ENCODE peak calls at places on chromosome 17, in nine cellular contexts. V is aorta; E is Caco-2; T is H1; N is Panc1; W is CD8-positive, alpha-beta T cell; Z is right cardiac atrium; M is RWPE2; P is PC-9. F is an unnamed sample.

GRCh38 chr17:60354223-60354622 is 37.7 kb downstream of the USP32 start:
- DNase-seq in N (no peak), E (no peak), Z (no peak), M (no peak), P (no peak), V (no peak), W (no peak), T (no peak), F (no peak)

GRCh38 chr17:75109407-75110236 is at the start of gene ARMC7:
- DNase-seq in P (peak; percentile 92), V (peak; percentile 94), N (no peak), E (peak; percentile 92), Z (peak; percentile 98), M (peak; percentile 87), W (peak; percentile 92), T (peak; percentile 97), F (peak; percentile 73)

GRCh38 chr17:48570325-48571023 is 7.7 kb downstream of the HOXB4 start:
- DNase-seq in V (no peak), N (no peak), P (no peak), E (no peak), Z (peak; percentile 62), M (no peak), W (no peak), T (no peak), F (no peak)

GRCh38 chr17:6244253-6244652 is 174.1 kb downstream of the WSCD1 start:
- DNase-seq in Z (no peak), T (no peak), V (no peak), M (no peak), N (no peak), P (no peak), W (no peak), E (no peak), F (no peak)

GRCh38 chr17:77146882-77147281 is 6.1 kb downstream of the SEC14L1 start:
- DNase-seq in Z (peak; percentile 73), E (no peak), V (no peak), W (no peak), T (no peak), N (no peak), M (no peak), P (no peak), F (no peak)

GRCh38 chr17:72719582-72720493 is 372.6 kb downstream of the SLC39A11 start:
- DNase-seq in V (peak; percentile 53), T (no peak), P (no peak), N (no peak), Z (no peak), M (no peak), W (peak; percentile 51), E (no peak), F (peak; percentile 84)

GRCh38 chr17:56596741-56597494 is 3.4 kb downstream of the NOG start:
- DNase-seq in T (peak; percentile 70), N (no peak), Z (no peak), W (no peak), V (no peak), E (no peak), P (no peak), M (no peak), F (no peak)

GRCh38 chr17:44385287-44386181 is 3.9 kb downstream of the ITGA2B start:
- DNase-seq in N (no peak), V (peak; percentile 84), W (peak; percentile 79), Z (peak; percentile 96), T (peak; percentile 95), E (peak; percentile 94), P (peak; percentile 86), M (no peak), F (peak; percentile 58)

GRCh38 chr17:32943206-32943605 is 15.3 kb downstream of the TMEM98 start:
- DNase-seq in T (no peak), W (no peak), N (no peak), M (no peak), Z (no peak), P (no peak), E (no peak), V (no peak), F (no peak)

GRCh38 chr17:80807882-80808281 is 183.8 kb upstream of the CHMP6 start:
- DNase-seq in P (no peak), V (no peak), M (no peak), N (no peak), E (peak; percentile 2), Z (no peak), W (no peak), T (no peak), F (no peak)

GRCh38 chr17:48542956-48543853 is 1.7 kb downstream of the HOXB2 start:
- DNase-seq in N (no peak), W (peak; percentile 53), P (no peak), Z (peak; percentile 70), M (no peak), T (peak; percentile 84), V (no peak), E (peak; percentile 92), F (no peak)

GRCh38 chr17:14318906-14319205 is 18.0 kb downstream of the HS3ST3B1 start:
- DNase-seq in W (no peak), N (no peak), V (no peak), E (no peak), P (no peak), T (no peak), Z (no peak), M (no peak), F (no peak)

GRCh38 chr17:79624658-79625478 is 14.0 kb upstream of the RBFOX3 start:
- DNase-seq in N (no peak), P (no peak), M (peak; percentile 30), W (no peak), V (peak; percentile 24), Z (peak; percentile 7), E (peak; percentile 19), T (peak; percentile 28), F (no peak)

GRCh38 chr17:72561680-72562079 is 440.9 kb downstream of the SOX9 start:
- DNase-seq in T (no peak), W (no peak), Z (no peak), M (no peak), P (no peak), V (no peak), E (no peak), N (no peak), F (no peak)

GRCh38 chr17:78599419-78599818 is 22.2 kb upstream of the DNAH17 start:
- DNase-seq in Z (no peak), E (no peak), P (no peak), W (no peak), N (no peak), V (no peak), T (no peak), M (no peak), F (no peak)

GRCh38 chr17:7548585-7549400 is at the start of gene TNFSF12:
- DNase-seq in N (no peak), M (no peak), V (peak; percentile 82), Z (peak; percentile 92), E (no peak), P (peak; percentile 48), W (peak; percentile 65), T (peak; percentile 73), F (no peak)

GRCh38 chr17:66860204-66860603 is 25.3 kb downstream of the CACNG5 start:
- DNase-seq in T (no peak), Z (no peak), N (no peak), M (no peak), V (no peak), P (no peak), E (no peak), W (no peak), F (no peak)

GRCh38 chr17:66863820-66864219 is 28.9 kb downstream of the CACNG5 start:
- DNase-seq in T (no peak), M (no peak), N (no peak), Z (no peak), P (no peak), V (no peak), E (no peak), W (no peak), F (no peak)

DNA sequence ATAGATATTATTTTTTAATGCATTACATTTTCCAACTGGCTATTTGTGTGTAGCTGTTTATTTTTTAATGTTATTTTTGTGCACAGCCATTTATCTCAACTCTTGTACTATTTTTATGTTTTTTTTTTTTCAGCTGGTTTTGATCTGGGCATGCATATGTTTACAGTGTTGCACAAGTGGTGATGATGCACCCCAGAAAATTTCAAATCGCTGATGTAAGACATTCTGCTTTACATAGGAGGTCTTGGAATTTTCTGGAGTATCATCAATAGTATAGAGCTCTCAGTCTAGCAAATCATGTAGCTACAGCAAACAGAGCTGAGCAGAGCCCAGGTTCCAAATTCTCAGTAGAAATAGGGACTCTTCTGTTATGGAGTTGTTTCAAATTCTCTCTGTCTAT is 30.2 kb downstream of the CACNG5 start:
- DNase-seq in T (no peak), P (no peak), Z (no peak), M (no peak), V (no peak), W (no peak), E (no peak), N (no peak), F (no peak)
- H3K27me3 ChIP-seq in T (no peaks in the 10 kb centered on the region), P (peaks cover 26% of the 10 kb centered on the region), Z (no peaks in the 10 kb centered on the region), M (no peaks in the 10 kb centered on the region), V (no peaks in the 10 kb centered on the region), W (no peaks in the 10 kb centered on the region), E (peaks cover 1% of the 10 kb centered on the region), N (no peaks in the 10 kb centered on the region), F (no peaks in the 10 kb centered on the region)

GRCh38 chr17:1686086-1686485 is 1.4 kb upstream of the PRPF8 start:
- DNase-seq in W (no peak), P (peak; percentile 51), M (no peak), T (no peak), Z (no peak), V (no peak), E (no peak), N (no peak), F (no peak)

GRCh38 chr17:1684307-1685189 is at the start of gene PRPF8:
- DNase-seq in V (peak; percentile 99), N (peak; percentile 94), E (peak; percentile 98), W (peak; percentile 98), P (peak; percentile 99), M (peak; percentile 94), Z (peak; percentile 99), T (peak; percentile 98), F (peak; percentile 84)

GRCh38 chr17:1683489-1683888 is 1.2 kb downstream of the PRPF8 start:
- DNase-seq in M (no peak), E (no peak), N (no peak), P (no peak), W (no peak), V (no peak), T (no peak), Z (no peak), F (no peak)
- H3K27me3 ChIP-seq in M (no peaks in the 10 kb centered on the region), E (no peaks in the 10 kb centered on the region), N (no peaks in the 10 kb centered on the region), P (no peaks in the 10 kb centered on the region), W (no peaks in the 10 kb centered on the region), V (no peaks in the 10 kb centered on the region), T (no peaks in the 10 kb centered on the region), Z (no peaks in the 10 kb centered on the region), F (no peaks in the 10 kb centered on the region)

GRCh38 chr17:38605852-38606645 is at the start of gene SRCIN1:
- DNase-seq in E (peak; percentile 86), P (peak; percentile 40), Z (peak; percentile 85), T (peak; percentile 95), M (peak; percentile 68), W (peak; percentile 32), V (no peak), N (no peak), F (peak; percentile 20)
- H3K27me3 ChIP-seq in E (no peaks in the 10 kb centered on the region), P (no peaks in the 10 kb centered on the region), Z (no peaks in the 10 kb centered on the region), T (peaks cover 21% of the 10 kb centered on the region), M (peaks cover 17% of the 10 kb centered on the region), W (peaks cover 41% of the 10 kb centered on the region), V (no peaks in the 10 kb centered on the region), N (no peaks in the 10 kb centered on the region), F (peaks cover 65% of the 10 kb centered on the region)

DNA sequence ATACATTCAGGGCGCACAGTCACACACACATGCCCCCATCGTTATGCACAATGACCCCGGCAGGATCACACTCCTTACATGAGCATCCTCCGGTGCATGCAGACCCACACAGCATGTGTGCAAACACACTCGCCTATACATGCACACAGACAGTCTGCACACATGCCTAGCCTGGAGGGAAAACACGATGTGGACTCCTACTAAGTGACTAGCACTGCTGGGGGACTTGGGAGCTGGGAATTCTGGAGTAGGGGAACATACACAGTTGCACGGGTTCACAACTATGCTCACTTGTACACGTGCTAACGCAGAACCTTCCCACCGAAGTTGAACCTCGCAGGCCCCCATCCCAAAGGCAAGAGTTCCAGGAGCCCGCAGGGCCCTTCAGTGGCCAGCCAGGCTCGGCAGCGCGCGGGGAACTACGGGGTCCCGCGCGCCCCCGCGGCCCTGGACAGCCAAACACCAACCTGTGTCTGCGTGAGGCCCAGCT is 2.0 kb downstream of the DLX3 start:
- DNase-seq in M (no peak), N (no peak), W (no peak), T (no peak), P (no peak), E (no peak), Z (no peak), V (no peak), F (no peak)
- H3K27me3 ChIP-seq in M (peaks cover 10% of the 10 kb centered on the region), N (no peaks in the 10 kb centered on the region), W (peaks cover 31% of the 10 kb centered on the region), T (peaks cover 85% of the 10 kb centered on the region), P (peaks cover 7% of the 10 kb centered on the region), E (no peaks in the 10 kb centered on the region), Z (no peaks in the 10 kb centered on the region), V (no peaks in the 10 kb centered on the region), F (peaks cover 73% of the 10 kb centered on the region)

F was measured in HL-60.